ENCODE peak calls at places on chromosomes 12 and 14, in five cellular contexts. One of them, this sample, is unnamed.

GRCh38 chr14:24332094-24332983 is 2.5 kb downstream of the ADCY4 start:
- DNase-seq in HCT116: no peak
- DNase-seq in K562: peak; percentile 81
- DNase-seq in HepG2: peak; percentile 86
- DNase-seq in prostate gland: peak; percentile 71
- DNase-seq in this sample: peak; percentile 82

GRCh38 chr12:89098390-89099102 is 253.8 kb downstream of the DUSP6 start:
- DNase-seq in HCT116: no peak
- DNase-seq in K562: no peak
- DNase-seq in HepG2: no peak
- DNase-seq in prostate gland: no peak
- DNase-seq in this sample: peak; percentile 48

GRCh38 chr14:45065951-45066350 is 18.0 kb upstream of the PRPF39 start:
- DNase-seq in HCT116: no peak
- DNase-seq in K562: no peak
- DNase-seq in HepG2: no peak
- DNase-seq in prostate gland: no peak
- DNase-seq in this sample: no peak

GRCh38 chr12:123253606-123254459 is 17.8 kb downstream of the CDK2AP1 start:
- DNase-seq in HCT116: no peak
- DNase-seq in K562: no peak
- DNase-seq in HepG2: no peak
- DNase-seq in prostate gland: peak; percentile 38
- DNase-seq in this sample: peak; percentile 68

GRCh38 chr14:49934638-49935037 is 41.8 kb downstream of the ARF6 start:
- DNase-seq in HCT116: no peak
- DNase-seq in K562: no peak
- DNase-seq in HepG2: no peak
- DNase-seq in prostate gland: no peak
- DNase-seq in this sample: no peak

GRCh38 chr12:12586879-12587675 is 24.4 kb upstream of the DUSP16 start:
- DNase-seq in HCT116: no peak
- DNase-seq in K562: no peak
- DNase-seq in HepG2: no peak
- DNase-seq in prostate gland: peak; percentile 69
- DNase-seq in this sample: no peak

GRCh38 chr12:106126441-106127288 is 12.1 kb downstream of the NUAK1 start:
- DNase-seq in HCT116: no peak
- DNase-seq in K562: no peak
- DNase-seq in HepG2: peak; percentile 37
- DNase-seq in prostate gland: peak; percentile 19
- DNase-seq in this sample: no peak

GRCh38 chr12:62123721-62124203 is 136.4 kb upstream of the USP15 start:
- DNase-seq in HCT116: peak; percentile 49
- DNase-seq in K562: peak; percentile 32
- DNase-seq in HepG2: peak; percentile 31
- DNase-seq in prostate gland: no peak
- DNase-seq in this sample: peak; percentile 31

GRCh38 chr12:54601841-54602240 is 13.4 kb upstream of the PPP1R1A start:
- DNase-seq in HCT116: no peak
- DNase-seq in K562: no peak
- DNase-seq in HepG2: no peak
- DNase-seq in prostate gland: no peak
- DNase-seq in this sample: no peak

GRCh38 chr12:48110691-48111315 is 4.9 kb upstream of the SENP1 start:
- DNase-seq in HCT116: no peak
- DNase-seq in K562: no peak
- DNase-seq in HepG2: no peak
- DNase-seq in prostate gland: no peak
- DNase-seq in this sample: no peak

GRCh38 chr14:55237999-55238680 is 33.1 kb upstream of the FBXO34 start:
- DNase-seq in HCT116: no peak
- DNase-seq in K562: no peak
- DNase-seq in HepG2: no peak
- DNase-seq in prostate gland: no peak
- DNase-seq in this sample: no peak

GRCh38 chr12:56630180-56630632 is at the start of gene BAZ2A:
- DNase-seq in HCT116: peak; percentile 45
- DNase-seq in K562: peak; percentile 90
- DNase-seq in HepG2: peak; percentile 64
- DNase-seq in prostate gland: peak; percentile 92
- DNase-seq in this sample: peak; percentile 90
- TF ChIP-seq POLR2A in HCT116: no peak
- TF ChIP-seq POLR2A in K562: no peak
- TF ChIP-seq POLR2A in HepG2: peak; percentile 45
- TF ChIP-seq POLR2A in prostate gland: peak; percentile 41
- TF ChIP-seq POLR2A in this sample: no peak

GRCh38 chr12:108831309-108831991 is 25.9 kb downstream of the SSH1 start:
- DNase-seq in HCT116: no peak
- DNase-seq in K562: no peak
- DNase-seq in HepG2: no peak
- DNase-seq in prostate gland: no peak
- DNase-seq in this sample: no peak
- H3K4me1 ChIP-seq in HCT116: peaks cover 97% of the 10 kb centered on the region
- H3K4me1 ChIP-seq in K562: peaks cover 4% of the 10 kb centered on the region
- H3K4me1 ChIP-seq in HepG2: peaks cover 4% of the 10 kb centered on the region
- H3K4me1 ChIP-seq in prostate gland: no peaks in the 10 kb centered on the region
- H3K4me1 ChIP-seq in this sample: peaks cover 77% of the 10 kb centered on the region

DNA sequence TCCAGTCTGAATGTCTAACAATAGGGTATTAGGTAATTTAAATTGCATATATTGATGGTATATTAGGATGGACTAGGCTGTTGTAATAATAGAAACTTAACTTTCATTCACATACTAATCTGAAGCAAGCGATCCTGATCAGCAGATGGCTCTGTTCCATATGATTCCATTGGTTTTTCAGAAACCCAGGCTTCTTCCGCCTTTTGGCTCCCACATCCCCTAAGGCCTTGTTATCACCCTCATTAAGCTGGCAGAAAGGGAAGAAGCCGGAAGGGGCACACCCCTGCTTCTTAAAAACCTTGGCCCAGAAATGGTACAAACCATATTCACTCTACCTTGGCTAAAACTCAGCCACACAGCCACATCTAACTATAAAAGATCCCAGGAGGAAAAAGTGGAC is 329.2 kb downstream of the PCNX1 start:
- DNase-seq in HCT116: no peak
- DNase-seq in K562: no peak
- DNase-seq in HepG2: no peak
- DNase-seq in prostate gland: no peak
- DNase-seq in this sample: no peak
- TF ChIP-seq POLR2AphosphoS5 in HCT116: no peak
- TF ChIP-seq POLR2AphosphoS5 in K562: no peak
- TF ChIP-seq POLR2AphosphoS5 in HepG2: no peak
- TF ChIP-seq POLR2AphosphoS5 in prostate gland: no peak
- TF ChIP-seq POLR2AphosphoS5 in this sample: no peak

GRCh38 chr12:56172839-56173238 is 14.7 kb downstream of the MYL6 start:
- DNase-seq in HCT116: no peak
- DNase-seq in K562: no peak
- DNase-seq in HepG2: no peak
- DNase-seq in prostate gland: no peak
- DNase-seq in this sample: no peak
- TF ChIP-seq POLR2A in HCT116: no peak
- TF ChIP-seq POLR2A in K562: no peak
- TF ChIP-seq POLR2A in HepG2: no peak
- TF ChIP-seq POLR2A in prostate gland: no peak
- TF ChIP-seq POLR2A in this sample: no peak

DNA sequence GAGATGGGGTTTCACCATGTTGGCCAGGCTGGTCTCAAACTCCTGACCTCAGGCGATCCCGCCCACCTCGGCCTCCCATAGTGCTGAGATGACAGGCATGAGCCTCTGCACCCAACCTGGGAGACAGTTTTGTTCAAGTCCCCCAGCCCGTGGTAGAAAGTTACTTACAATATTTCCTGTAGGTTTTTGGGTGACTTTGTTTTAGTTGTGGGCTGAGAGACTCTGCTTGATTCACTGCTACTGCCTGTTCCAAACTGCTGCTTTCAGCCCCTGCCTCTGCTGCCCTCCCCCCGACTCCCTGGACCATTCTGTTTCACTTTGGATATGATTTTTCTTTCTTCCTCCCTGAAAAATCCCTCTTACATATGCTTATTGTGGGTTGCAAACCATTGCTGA is 13.4 kb upstream of the PCNX1 start:
- DNase-seq in HCT116: no peak
- DNase-seq in K562: no peak
- DNase-seq in HepG2: no peak
- DNase-seq in prostate gland: no peak
- DNase-seq in this sample: no peak
- H3K4me1 ChIP-seq in HCT116: no peaks in the 10 kb centered on the region
- H3K4me1 ChIP-seq in K562: no peaks in the 10 kb centered on the region
- H3K4me1 ChIP-seq in HepG2: peaks cover 38% of the 10 kb centered on the region
- H3K4me1 ChIP-seq in prostate gland: no peaks in the 10 kb centered on the region
- H3K4me1 ChIP-seq in this sample: no peaks in the 10 kb centered on the region

DNA sequence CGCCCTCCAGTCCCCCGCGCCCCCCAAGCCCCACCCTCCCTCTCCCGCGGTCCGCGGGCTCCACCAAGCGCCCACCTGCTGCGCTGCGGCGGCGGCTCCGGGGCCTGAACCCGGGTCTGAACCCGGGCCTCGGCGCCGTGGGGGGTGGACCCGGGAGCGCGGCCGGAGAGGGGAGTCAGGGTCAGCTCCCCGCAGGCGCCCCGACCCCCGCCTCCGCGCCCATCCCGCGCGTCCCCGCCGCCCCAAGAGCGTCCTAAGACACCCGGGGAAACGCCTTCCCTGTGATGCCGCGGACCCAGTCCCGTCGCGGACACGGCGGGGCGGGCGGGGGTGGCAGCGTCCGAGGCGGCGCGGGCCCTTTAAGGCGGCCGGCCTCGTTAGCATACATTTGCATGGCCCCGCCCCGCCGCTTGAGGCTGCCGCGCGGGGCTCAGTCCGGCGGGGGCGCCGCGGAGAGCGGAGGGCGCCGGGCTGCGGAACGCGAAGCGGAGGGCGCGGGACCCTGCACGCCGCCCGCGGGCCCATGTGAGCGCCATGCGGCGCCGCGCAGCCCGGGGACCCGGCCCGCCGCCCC is at the start of gene MMP17:
- DNase-seq in HCT116: no peak
- DNase-seq in K562: peak; percentile 86
- DNase-seq in HepG2: no peak
- DNase-seq in prostate gland: no peak
- DNase-seq in this sample: no peak
- TF ChIP-seq POLR2AphosphoS5 in HCT116: peak; percentile 85
- TF ChIP-seq POLR2AphosphoS5 in K562: peak; percentile 49
- TF ChIP-seq POLR2AphosphoS5 in HepG2: no peak
- TF ChIP-seq POLR2AphosphoS5 in prostate gland: no peak
- TF ChIP-seq POLR2AphosphoS5 in this sample: peak; percentile 10

GRCh38 chr12:55699471-55700055 is 8.1 kb downstream of the ITGA7 start:
- DNase-seq in HCT116: no peak
- DNase-seq in K562: no peak
- DNase-seq in HepG2: no peak
- DNase-seq in prostate gland: no peak
- DNase-seq in this sample: no peak
- TF ChIP-seq POLR2A in HCT116: no peak
- TF ChIP-seq POLR2A in K562: no peak
- TF ChIP-seq POLR2A in HepG2: no peak
- TF ChIP-seq POLR2A in prostate gland: no peak
- TF ChIP-seq POLR2A in this sample: no peak